ENCODE peak calls at places on chromosome 15, in six cellular contexts. One of them, this sample, is unnamed.

GRCh38 chr15:89360294-89360971 is 25.8 kb upstream of the POLG start:
- DNase-seq in neural crest cell: no peak
- DNase-seq in NCI-H82: no peak
- DNase-seq in cardiac septum: no peak
- DNase-seq in neural progenitor cell: peak
- DNase-seq in caudate nucleus: no peak
- DNase-seq in this sample: no peak

GRCh38 chr15:51193526-51193925 is 98.8 kb upstream of the TNFAIP8L3 start:
- DNase-seq in NCI-H82: no peak
- DNase-seq in caudate nucleus: no peak
- DNase-seq in cardiac septum: no peak
- DNase-seq in neural progenitor cell: no peak
- DNase-seq in neural crest cell: no peak
- DNase-seq in this sample: no peak

GRCh38 chr15:85402195-85402921 is 22.0 kb downstream of the AKAP13 start:
- DNase-seq in neural progenitor cell: no peak
- DNase-seq in neural crest cell: no peak
- DNase-seq in caudate nucleus: no peak
- DNase-seq in NCI-H82: no peak
- DNase-seq in cardiac septum: no peak
- DNase-seq in this sample: no peak

GRCh38 chr15:90315276-90315982 is 36.7 kb upstream of the ZNF774 start:
- DNase-seq in neural progenitor cell: no peak
- DNase-seq in neural crest cell: no peak
- DNase-seq in cardiac septum: peak
- DNase-seq in NCI-H82: no peak
- DNase-seq in caudate nucleus: no peak
- DNase-seq in this sample: no peak

GRCh38 chr15:82570721-82571519 is 30.7 kb upstream of the RPS17 start:
- DNase-seq in neural crest cell: no peak
- DNase-seq in neural progenitor cell: peak
- DNase-seq in cardiac septum: no peak
- DNase-seq in NCI-H82: peak
- DNase-seq in caudate nucleus: no peak
- DNase-seq in this sample: no peak

GRCh38 chr15:40838756-40839155 is 5.1 kb upstream of the SPINT1 start:
- DNase-seq in cardiac septum: no peak
- DNase-seq in neural crest cell: no peak
- DNase-seq in NCI-H82: no peak
- DNase-seq in caudate nucleus: no peak
- DNase-seq in neural progenitor cell: no peak
- DNase-seq in this sample: no peak

GRCh38 chr15:63232400-63232799 is 43.0 kb downstream of the RAB8B start:
- DNase-seq in NCI-H82: no peak
- DNase-seq in neural crest cell: no peak
- DNase-seq in cardiac septum: no peak
- DNase-seq in neural progenitor cell: no peak
- DNase-seq in caudate nucleus: no peak
- DNase-seq in this sample: no peak

GRCh38 chr15:90063733-90064247 is 38.5 kb downstream of the IDH2 start:
- DNase-seq in caudate nucleus: no peak
- DNase-seq in cardiac septum: peak
- DNase-seq in neural progenitor cell: no peak
- DNase-seq in neural crest cell: no peak
- DNase-seq in NCI-H82: no peak
- DNase-seq in this sample: no peak

GRCh38 chr15:84604804-84605203 is 4.0 kb downstream of the ZSCAN2 start:
- DNase-seq in neural crest cell: no peak
- DNase-seq in cardiac septum: no peak
- DNase-seq in NCI-H82: no peak
- DNase-seq in neural progenitor cell: no peak
- DNase-seq in caudate nucleus: no peak
- DNase-seq in this sample: no peak

GRCh38 chr15:69304176-69304533 is 5.4 kb downstream of the PAQR5 start:
- DNase-seq in cardiac septum: no peak
- DNase-seq in neural crest cell: no peak
- DNase-seq in NCI-H82: no peak
- DNase-seq in neural progenitor cell: no peak
- DNase-seq in caudate nucleus: no peak
- DNase-seq in this sample: no peak

GRCh38 chr15:89115547-89115946 is 27.3 kb downstream of the ABHD2 start:
- DNase-seq in cardiac septum: no peak
- DNase-seq in neural progenitor cell: no peak
- DNase-seq in neural crest cell: no peak
- DNase-seq in caudate nucleus: no peak
- DNase-seq in NCI-H82: no peak
- DNase-seq in this sample: peak

GRCh38 chr15:89163271-89164055 is 57.9 kb downstream of the RLBP1 start:
- DNase-seq in neural progenitor cell: peak
- DNase-seq in NCI-H82: peak
- DNase-seq in cardiac septum: peak
- DNase-seq in caudate nucleus: no peak
- DNase-seq in neural crest cell: no peak
- DNase-seq in this sample: no peak

GRCh38 chr15:78634251-78635145 is 6.5 kb downstream of the CHRNB4 start:
- DNase-seq in cardiac septum: no peak
- DNase-seq in caudate nucleus: no peak
- DNase-seq in neural crest cell: no peak
- DNase-seq in NCI-H82: peak
- DNase-seq in neural progenitor cell: no peak
- DNase-seq in this sample: no peak

GRCh38 chr15:69491051-69491505 is 38.5 kb downstream of the RPLP1 start:
- DNase-seq in caudate nucleus: no peak
- DNase-seq in neural crest cell: no peak
- DNase-seq in cardiac septum: no peak
- DNase-seq in NCI-H82: peak
- DNase-seq in neural progenitor cell: no peak
- DNase-seq in this sample: no peak

GRCh38 chr15:70095387-70096214 is 2.1 kb downstream of the TLE3 start:
- DNase-seq in neural crest cell: no peak
- DNase-seq in neural progenitor cell: peak
- DNase-seq in caudate nucleus: no peak
- DNase-seq in NCI-H82: peak
- DNase-seq in cardiac septum: no peak
- DNase-seq in this sample: peak

GRCh38 chr15:58433597-58434333 is 2.0 kb downstream of the LIPC start:
- DNase-seq in neural crest cell: no peak
- DNase-seq in caudate nucleus: no peak
- DNase-seq in NCI-H82: no peak
- DNase-seq in cardiac septum: no peak
- DNase-seq in neural progenitor cell: peak
- DNase-seq in this sample: no peak

GRCh38 chr15:58546066-58546591 is 114.3 kb downstream of the LIPC start:
- DNase-seq in NCI-H82: no peak
- DNase-seq in neural progenitor cell: no peak
- DNase-seq in neural crest cell: no peak
- DNase-seq in caudate nucleus: no peak
- DNase-seq in cardiac septum: peak
- DNase-seq in this sample: no peak

GRCh38 chr15:25799906-25800700 is 63.0 kb downstream of the ATP10A start:
- DNase-seq in cardiac septum: no peak
- DNase-seq in caudate nucleus: no peak
- DNase-seq in NCI-H82: no peak
- DNase-seq in neural crest cell: no peak
- DNase-seq in neural progenitor cell: no peak
- DNase-seq in this sample: no peak

GRCh38 chr15:99409097-99409473 is 156.7 kb upstream of the MEF2A start:
- DNase-seq in NCI-H82: peak
- DNase-seq in caudate nucleus: no peak
- DNase-seq in cardiac septum: no peak
- DNase-seq in neural crest cell: no peak
- DNase-seq in neural progenitor cell: peak
- DNase-seq in this sample: no peak

GRCh38 chr15:39657714-39658113 is 76.8 kb downstream of the THBS1 start:
- DNase-seq in cardiac septum: no peak
- DNase-seq in neural crest cell: no peak
- DNase-seq in neural progenitor cell: no peak
- DNase-seq in caudate nucleus: no peak
- DNase-seq in NCI-H82: no peak
- DNase-seq in this sample: no peak

GRCh38 chr15:58037902-58038301 is 27.6 kb downstream of the ALDH1A2 start:
- DNase-seq in cardiac septum: no peak
- DNase-seq in NCI-H82: no peak
- DNase-seq in caudate nucleus: no peak
- DNase-seq in neural crest cell: no peak
- DNase-seq in neural progenitor cell: no peak
- DNase-seq in this sample: no peak

GRCh38 chr15:77295446-77295845 is 124.5 kb downstream of the PEAK1 start:
- DNase-seq in cardiac septum: no peak
- DNase-seq in NCI-H82: no peak
- DNase-seq in neural progenitor cell: no peak
- DNase-seq in neural crest cell: no peak
- DNase-seq in caudate nucleus: no peak
- DNase-seq in this sample: no peak

GRCh38 chr15:59993950-59994401 is 10.1 kb upstream of the FOXB1 start:
- DNase-seq in neural progenitor cell: peak
- DNase-seq in NCI-H82: peak
- DNase-seq in neural crest cell: peak
- DNase-seq in cardiac septum: no peak
- DNase-seq in caudate nucleus: no peak
- DNase-seq in this sample: no peak

GRCh38 chr15:82646250-82647044 is 716 bp downstream of the CPEB1 start:
- DNase-seq in cardiac septum: no peak
- DNase-seq in neural progenitor cell: peak
- DNase-seq in NCI-H82: peak
- DNase-seq in neural crest cell: no peak
- DNase-seq in caudate nucleus: no peak
- DNase-seq in this sample: no peak

GRCh38 chr15:85974742-85975141 is 104.9 kb upstream of the AGBL1 start:
- DNase-seq in NCI-H82: peak
- DNase-seq in caudate nucleus: no peak
- DNase-seq in cardiac septum: no peak
- DNase-seq in neural progenitor cell: no peak
- DNase-seq in neural crest cell: no peak
- DNase-seq in this sample: no peak

GRCh38 chr15:72197045-72197459 is 535 bp downstream of the GRAMD2A start:
- DNase-seq in caudate nucleus: no peak
- DNase-seq in neural progenitor cell: peak
- DNase-seq in neural crest cell: no peak
- DNase-seq in cardiac septum: peak
- DNase-seq in NCI-H82: peak
- DNase-seq in this sample: no peak

GRCh38 chr15:64092864-64093626 is 593 bp downstream of the CIAO2A start:
- DNase-seq in cardiac septum: peak
- DNase-seq in caudate nucleus: no peak
- DNase-seq in NCI-H82: peak
- DNase-seq in neural crest cell: no peak
- DNase-seq in neural progenitor cell: peak
- DNase-seq in this sample: no peak

GRCh38 chr15:76501726-76502125 is 165.2 kb downstream of the ISL2 start:
- DNase-seq in cardiac septum: no peak
- DNase-seq in NCI-H82: no peak
- DNase-seq in neural crest cell: no peak
- DNase-seq in neural progenitor cell: no peak
- DNase-seq in caudate nucleus: no peak
- DNase-seq in this sample: no peak

GRCh38 chr15:65856821-65857455 is 12.4 kb upstream of the RAB11A start:
- DNase-seq in neural progenitor cell: peak
- DNase-seq in cardiac septum: peak
- DNase-seq in NCI-H82: peak
- DNase-seq in neural crest cell: peak
- DNase-seq in caudate nucleus: no peak
- DNase-seq in this sample: peak

GRCh38 chr15:92907880-92908279 is 7.8 kb downstream of the CHD2 start:
- DNase-seq in NCI-H82: peak
- DNase-seq in cardiac septum: no peak
- DNase-seq in neural progenitor cell: no peak
- DNase-seq in caudate nucleus: no peak
- DNase-seq in neural crest cell: no peak
- DNase-seq in this sample: no peak

GRCh38 chr15:33132722-33133345 is 61.7 kb downstream of the FMN1 start:
- DNase-seq in neural progenitor cell: peak
- DNase-seq in neural crest cell: peak
- DNase-seq in cardiac septum: no peak
- DNase-seq in NCI-H82: peak
- DNase-seq in caudate nucleus: no peak
- DNase-seq in this sample: peak

GRCh38 chr15:66940368-66940767 is 125.0 kb upstream of the SMAD3 start:
- DNase-seq in neural crest cell: no peak
- DNase-seq in cardiac septum: no peak
- DNase-seq in NCI-H82: no peak
- DNase-seq in caudate nucleus: no peak
- DNase-seq in neural progenitor cell: no peak
- DNase-seq in this sample: no peak

GRCh38 chr15:59543721-59544547 is 67.6 kb upstream of the GCNT3 start:
- DNase-seq in neural progenitor cell: no peak
- DNase-seq in NCI-H82: no peak
- DNase-seq in cardiac septum: no peak
- DNase-seq in neural crest cell: no peak
- DNase-seq in caudate nucleus: no peak
- DNase-seq in this sample: no peak

GRCh38 chr15:45869034-45869668 is 234.3 kb downstream of the SQOR start:
- DNase-seq in neural crest cell: no peak
- DNase-seq in cardiac septum: no peak
- DNase-seq in NCI-H82: no peak
- DNase-seq in caudate nucleus: no peak
- DNase-seq in neural progenitor cell: no peak
- DNase-seq in this sample: no peak

GRCh38 chr15:69623521-69624513 is 171.2 kb downstream of the RPLP1 start:
- DNase-seq in NCI-H82: no peak
- DNase-seq in neural crest cell: no peak
- DNase-seq in cardiac septum: no peak
- DNase-seq in neural progenitor cell: no peak
- DNase-seq in caudate nucleus: no peak
- DNase-seq in this sample: no peak

GRCh38 chr15:64634020-64634419 is 141.4 kb downstream of the RBPMS2 start:
- DNase-seq in neural progenitor cell: peak
- DNase-seq in neural crest cell: peak
- DNase-seq in cardiac septum: no peak
- DNase-seq in NCI-H82: peak
- DNase-seq in caudate nucleus: no peak
- DNase-seq in this sample: no peak

GRCh38 chr15:33005582-33005981 is 188.9 kb downstream of the FMN1 start:
- DNase-seq in caudate nucleus: no peak
- DNase-seq in cardiac septum: no peak
- DNase-seq in neural crest cell: no peak
- DNase-seq in NCI-H82: no peak
- DNase-seq in neural progenitor cell: peak
- DNase-seq in this sample: no peak

GRCh38 chr15:95929232-95929846 is 401.2 kb upstream of the NR2F2 start:
- DNase-seq in neural progenitor cell: no peak
- DNase-seq in caudate nucleus: no peak
- DNase-seq in cardiac septum: no peak
- DNase-seq in NCI-H82: peak
- DNase-seq in neural crest cell: no peak
- DNase-seq in this sample: peak

GRCh38 chr15:62950455-62950854 is 92.1 kb upstream of the TPM1 start:
- DNase-seq in caudate nucleus: no peak
- DNase-seq in cardiac septum: no peak
- DNase-seq in neural progenitor cell: no peak
- DNase-seq in neural crest cell: no peak
- DNase-seq in NCI-H82: no peak
- DNase-seq in this sample: no peak

This sample was measured in NCI-H774.